ENCODE peak calls at places on chromosomes 7 and 10, in eight cellular contexts. M, I, D, B, R, K, T and J are unnamed samples.
A peak's percentile ranks its signal among the peaks of the same experiment; 100 is the strongest.

GRCh38 chr7:26237035-26237807 is 35.7 kb downstream of the CBX3 start:
- DNase-seq in D (no peak), M (no peak), B (no peak), I (no peak), T (no peak), K (no peak), R (no peak), J (no peak)

GRCh38 chr7:137694405-137694804 is 152.4 kb downstream of the DGKI start:
- DNase-seq in M (no peak), D (no peak), K (no peak), B (no peak), T (no peak), R (no peak), I (no peak), J (no peak)

GRCh38 chr7:80922254-80923049 is 3.6 kb upstream of the SEMA3C start:
- DNase-seq in D (no peak), K (no peak), I (no peak), R (no peak), B (no peak), T (no peak), M (no peak), J (no peak)

GRCh38 chr10:123537188-123537961 is 128.8 kb upstream of the GPR26 start:
- DNase-seq in M (no peak), D (no peak), T (no peak), B (no peak), I (no peak), R (no peak), K (no peak), J (no peak)

GRCh38 chr10:27030060-27030459 is 70.2 kb downstream of the ANKRD26 start:
- DNase-seq in T (no peak), M (no peak), K (no peak), D (no peak), R (no peak), B (no peak), I (no peak), J (no peak)

GRCh38 chr10:13213163-13213562 is 21.0 kb downstream of the UCMA start:
- DNase-seq in B (no peak), M (no peak), T (no peak), D (no peak), I (no peak), R (no peak), K (no peak), J (no peak)

GRCh38 chr10:112361951-112362770 is 11.8 kb upstream of the ACSL5 start:
- DNase-seq in M (peak; percentile 6), K (no peak), B (no peak), R (no peak), T (peak; percentile 41), D (no peak), I (no peak), J (peak; percentile 63)

GRCh38 chr7:54955296-54955695 is 63.5 kb upstream of the EGFR start:
- DNase-seq in R (no peak), M (no peak), T (no peak), B (no peak), D (no peak), I (no peak), K (no peak), J (no peak)

GRCh38 chr7:142939226-142939910 is at the start of gene LLCFC1:
- DNase-seq in K (no peak), R (no peak), M (no peak), T (no peak), D (no peak), B (no peak), I (no peak), J (no peak)